ENCODE peak calls at places on chromosome 6, in ten cellular contexts. One of them, this sample, is unnamed. For H3K27me3, the result is how much of the 10 kb centered on the place peaks cover.

GRCh38 chr6:56292505-56293181 is 45.3 kb upstream of the COL21A1 start:
- DNase-seq in spleen: no peak
- DNase-seq in uterus: no peak
- DNase-seq in BJ: no peak
- DNase-seq in CD8-positive, alpha-beta T cell: no peak
- DNase-seq in Caco-2: peak
- DNase-seq in ovary: peak
- DNase-seq in H9: peak
- DNase-seq in RWPE2: no peak
- DNase-seq in neural progenitor cell: peak
- DNase-seq in this sample: peak

GRCh38 chr6:138601128-138601527 is 101.8 kb upstream of the NHSL1 start:
- DNase-seq in spleen: no peak
- DNase-seq in uterus: no peak
- DNase-seq in BJ: no peak
- DNase-seq in CD8-positive, alpha-beta T cell: no peak
- DNase-seq in Caco-2: no peak
- DNase-seq in ovary: no peak
- DNase-seq in H9: no peak
- DNase-seq in RWPE2: no peak
- DNase-seq in neural progenitor cell: no peak
- DNase-seq in this sample: peak

GRCh38 chr6:53300656-53301551 is 47.8 kb downstream of the ELOVL5 start:
- DNase-seq in spleen: peak
- DNase-seq in uterus: no peak
- DNase-seq in BJ: no peak
- DNase-seq in CD8-positive, alpha-beta T cell: peak
- DNase-seq in Caco-2: no peak
- DNase-seq in ovary: no peak
- DNase-seq in H9: no peak
- DNase-seq in RWPE2: no peak
- DNase-seq in neural progenitor cell: no peak
- DNase-seq in this sample: no peak

GRCh38 chr6:146950351-146950835 is 253.8 kb upstream of the STXBP5 start:
- DNase-seq in spleen: no peak
- DNase-seq in uterus: no peak
- DNase-seq in BJ: no peak
- DNase-seq in CD8-positive, alpha-beta T cell: no peak
- DNase-seq in Caco-2: peak
- DNase-seq in ovary: no peak
- DNase-seq in H9: no peak
- DNase-seq in RWPE2: no peak
- DNase-seq in neural progenitor cell: no peak
- DNase-seq in this sample: no peak

GRCh38 chr6:113936093-113936934 is 34.6 kb downstream of the HDAC2 start:
- DNase-seq in spleen: peak
- DNase-seq in uterus: no peak
- DNase-seq in BJ: peak
- DNase-seq in CD8-positive, alpha-beta T cell: no peak
- DNase-seq in Caco-2: peak
- DNase-seq in ovary: no peak
- DNase-seq in H9: no peak
- DNase-seq in RWPE2: no peak
- DNase-seq in neural progenitor cell: peak
- DNase-seq in this sample: peak

GRCh38 chr6:13526718-13527668 is 39.6 kb upstream of the GFOD1 start:
- DNase-seq in spleen: peak
- DNase-seq in uterus: peak
- DNase-seq in BJ: no peak
- DNase-seq in CD8-positive, alpha-beta T cell: peak
- DNase-seq in Caco-2: no peak
- DNase-seq in ovary: peak
- DNase-seq in H9: peak
- DNase-seq in RWPE2: no peak
- DNase-seq in neural progenitor cell: no peak
- DNase-seq in this sample: no peak

GRCh38 chr6:157066781-157067491 is 256.4 kb downstream of the TMEM242 start:
- DNase-seq in spleen: no peak
- DNase-seq in uterus: no peak
- DNase-seq in BJ: no peak
- DNase-seq in CD8-positive, alpha-beta T cell: no peak
- DNase-seq in Caco-2: no peak
- DNase-seq in ovary: no peak
- DNase-seq in H9: no peak
- DNase-seq in RWPE2: no peak
- DNase-seq in neural progenitor cell: no peak
- DNase-seq in this sample: no peak

GRCh38 chr6:52457096-52457495 is 37.0 kb downstream of the EFHC1 start:
- DNase-seq in spleen: no peak
- DNase-seq in uterus: no peak
- DNase-seq in BJ: no peak
- DNase-seq in CD8-positive, alpha-beta T cell: no peak
- DNase-seq in Caco-2: no peak
- DNase-seq in ovary: no peak
- DNase-seq in H9: no peak
- DNase-seq in RWPE2: no peak
- DNase-seq in neural progenitor cell: peak
- DNase-seq in this sample: peak

GRCh38 chr6:144564202-144564601 is 279.1 kb downstream of the UTRN start:
- DNase-seq in spleen: no peak
- DNase-seq in uterus: no peak
- DNase-seq in BJ: no peak
- DNase-seq in CD8-positive, alpha-beta T cell: no peak
- DNase-seq in Caco-2: no peak
- DNase-seq in ovary: no peak
- DNase-seq in H9: no peak
- DNase-seq in RWPE2: no peak
- DNase-seq in neural progenitor cell: no peak
- DNase-seq in this sample: no peak

GRCh38 chr6:122589115-122589514 is 21.1 kb upstream of the PKIB start:
- DNase-seq in spleen: no peak
- DNase-seq in uterus: no peak
- DNase-seq in BJ: no peak
- DNase-seq in CD8-positive, alpha-beta T cell: no peak
- DNase-seq in Caco-2: no peak
- DNase-seq in ovary: no peak
- DNase-seq in H9: no peak
- DNase-seq in RWPE2: no peak
- DNase-seq in neural progenitor cell: no peak
- DNase-seq in this sample: no peak

GRCh38 chr6:105177521-105177920 is 2.3 kb downstream of the POPDC3 start:
- DNase-seq in spleen: no peak
- DNase-seq in uterus: no peak
- DNase-seq in BJ: no peak
- DNase-seq in CD8-positive, alpha-beta T cell: no peak
- DNase-seq in Caco-2: no peak
- DNase-seq in ovary: no peak
- DNase-seq in H9: no peak
- DNase-seq in RWPE2: no peak
- DNase-seq in neural progenitor cell: no peak
- DNase-seq in this sample: no peak

GRCh38 chr6:134551245-134551960 is 233.5 kb upstream of the SGK1 start:
- DNase-seq in spleen: no peak
- DNase-seq in uterus: no peak
- DNase-seq in BJ: peak
- DNase-seq in CD8-positive, alpha-beta T cell: no peak
- DNase-seq in Caco-2: no peak
- DNase-seq in ovary: no peak
- DNase-seq in H9: no peak
- DNase-seq in RWPE2: no peak
- DNase-seq in neural progenitor cell: no peak
- DNase-seq in this sample: no peak

GRCh38 chr6:15330174-15330934 is 84.5 kb downstream of the JARID2 start:
- DNase-seq in spleen: no peak
- DNase-seq in uterus: no peak
- DNase-seq in BJ: no peak
- DNase-seq in CD8-positive, alpha-beta T cell: no peak
- DNase-seq in Caco-2: no peak
- DNase-seq in ovary: no peak
- DNase-seq in H9: no peak
- DNase-seq in RWPE2: no peak
- DNase-seq in neural progenitor cell: no peak
- DNase-seq in this sample: no peak

GRCh38 chr6:5084192-5084786 is 852 bp upstream of the PPP1R3G start:
- DNase-seq in spleen: peak
- DNase-seq in uterus: peak
- DNase-seq in BJ: no peak
- DNase-seq in CD8-positive, alpha-beta T cell: no peak
- DNase-seq in Caco-2: peak
- DNase-seq in ovary: peak
- DNase-seq in H9: no peak
- DNase-seq in RWPE2: no peak
- DNase-seq in neural progenitor cell: peak
- DNase-seq in this sample: peak
- H3K27me3 ChIP-seq in spleen: under half
- H3K27me3 ChIP-seq in uterus: under half
- H3K27me3 ChIP-seq in BJ: under half
- H3K27me3 ChIP-seq in CD8-positive, alpha-beta T cell: under half
- H3K27me3 ChIP-seq in Caco-2: under half
- H3K27me3 ChIP-seq in ovary: under half
- H3K27me3 ChIP-seq in H9: under half
- H3K27me3 ChIP-seq in RWPE2: under half
- H3K27me3 ChIP-seq in neural progenitor cell: half or more
- H3K27me3 ChIP-seq in this sample: under half

GRCh38 chr6:29232725-29233124 is 62.0 kb downstream of the OR2J2 start:
- DNase-seq in spleen: no peak
- DNase-seq in uterus: no peak
- DNase-seq in BJ: no peak
- DNase-seq in CD8-positive, alpha-beta T cell: no peak
- DNase-seq in Caco-2: peak
- DNase-seq in ovary: no peak
- DNase-seq in H9: no peak
- DNase-seq in RWPE2: no peak
- DNase-seq in neural progenitor cell: no peak
- DNase-seq in this sample: no peak

GRCh38 chr6:29230666-29231065 is 60.0 kb downstream of the OR2J2 start:
- DNase-seq in spleen: no peak
- DNase-seq in uterus: no peak
- DNase-seq in BJ: no peak
- DNase-seq in CD8-positive, alpha-beta T cell: no peak
- DNase-seq in Caco-2: no peak
- DNase-seq in ovary: no peak
- DNase-seq in H9: no peak
- DNase-seq in RWPE2: no peak
- DNase-seq in neural progenitor cell: no peak
- DNase-seq in this sample: no peak

DNA sequence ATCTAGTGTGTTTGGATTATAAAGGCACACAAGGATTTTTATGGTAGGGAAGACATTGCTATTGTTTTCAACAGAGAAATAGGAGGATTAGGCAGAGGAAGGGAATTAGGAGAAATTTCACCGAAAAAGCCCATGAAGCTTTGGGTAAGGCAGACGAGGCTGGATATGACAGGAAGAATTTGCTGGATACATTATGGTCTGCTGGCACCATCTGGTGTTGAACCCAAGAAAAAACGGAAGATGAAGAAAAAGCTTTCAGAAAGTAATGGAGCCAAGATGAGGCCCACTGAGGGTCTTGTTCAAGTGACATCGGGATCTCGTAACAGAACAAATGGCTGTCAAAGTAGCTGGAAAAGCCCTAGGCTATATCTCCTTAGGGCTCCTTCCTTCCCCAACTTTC is 56.5 kb downstream of the OR2J2 start:
- DNase-seq in spleen: no peak
- DNase-seq in uterus: no peak
- DNase-seq in BJ: no peak
- DNase-seq in CD8-positive, alpha-beta T cell: no peak
- DNase-seq in Caco-2: no peak
- DNase-seq in ovary: no peak
- DNase-seq in H9: no peak
- DNase-seq in RWPE2: no peak
- DNase-seq in neural progenitor cell: no peak
- DNase-seq in this sample: no peak
- H3K27me3 ChIP-seq in spleen: under half
- H3K27me3 ChIP-seq in uterus: under half
- H3K27me3 ChIP-seq in BJ: under half
- H3K27me3 ChIP-seq in CD8-positive, alpha-beta T cell: under half
- H3K27me3 ChIP-seq in Caco-2: under half
- H3K27me3 ChIP-seq in ovary: under half
- H3K27me3 ChIP-seq in H9: under half
- H3K27me3 ChIP-seq in RWPE2: under half
- H3K27me3 ChIP-seq in neural progenitor cell: under half
- H3K27me3 ChIP-seq in this sample: under half

DNA sequence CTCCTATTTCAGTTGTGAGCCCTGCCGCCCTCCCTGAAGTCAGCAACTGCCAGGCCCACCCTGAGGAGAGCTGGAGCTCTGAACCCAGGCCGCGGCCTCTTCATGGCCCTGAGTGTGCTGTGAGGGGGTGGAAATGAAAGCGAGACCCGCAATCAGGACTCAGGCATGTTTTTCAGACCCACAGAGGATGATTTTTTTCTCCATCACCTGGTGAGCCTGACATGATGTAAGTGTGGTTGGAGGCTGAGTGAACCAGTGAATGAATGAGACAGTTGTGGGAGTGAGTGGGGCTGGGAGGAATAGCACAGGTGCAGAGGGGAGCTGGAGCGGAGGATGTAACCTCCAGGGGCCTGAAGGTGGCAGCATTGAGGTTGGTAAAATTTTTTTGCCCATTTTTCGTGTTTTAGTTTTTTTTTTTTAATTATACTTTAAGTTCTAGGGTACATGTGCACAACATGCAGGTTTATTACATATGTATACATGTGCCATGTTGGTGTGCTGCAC is 18.3 kb downstream of the RAET1L start:
- DNase-seq in spleen: peak
- DNase-seq in uterus: no peak
- DNase-seq in BJ: no peak
- DNase-seq in CD8-positive, alpha-beta T cell: peak
- DNase-seq in Caco-2: peak
- DNase-seq in ovary: peak
- DNase-seq in H9: no peak
- DNase-seq in RWPE2: no peak
- DNase-seq in neural progenitor cell: peak
- DNase-seq in this sample: peak
- H3K27me3 ChIP-seq in spleen: under half
- H3K27me3 ChIP-seq in uterus: under half
- H3K27me3 ChIP-seq in BJ: under half
- H3K27me3 ChIP-seq in CD8-positive, alpha-beta T cell: under half
- H3K27me3 ChIP-seq in Caco-2: under half
- H3K27me3 ChIP-seq in ovary: under half
- H3K27me3 ChIP-seq in H9: under half
- H3K27me3 ChIP-seq in RWPE2: under half
- H3K27me3 ChIP-seq in neural progenitor cell: half or more
- H3K27me3 ChIP-seq in this sample: under half

DNA sequence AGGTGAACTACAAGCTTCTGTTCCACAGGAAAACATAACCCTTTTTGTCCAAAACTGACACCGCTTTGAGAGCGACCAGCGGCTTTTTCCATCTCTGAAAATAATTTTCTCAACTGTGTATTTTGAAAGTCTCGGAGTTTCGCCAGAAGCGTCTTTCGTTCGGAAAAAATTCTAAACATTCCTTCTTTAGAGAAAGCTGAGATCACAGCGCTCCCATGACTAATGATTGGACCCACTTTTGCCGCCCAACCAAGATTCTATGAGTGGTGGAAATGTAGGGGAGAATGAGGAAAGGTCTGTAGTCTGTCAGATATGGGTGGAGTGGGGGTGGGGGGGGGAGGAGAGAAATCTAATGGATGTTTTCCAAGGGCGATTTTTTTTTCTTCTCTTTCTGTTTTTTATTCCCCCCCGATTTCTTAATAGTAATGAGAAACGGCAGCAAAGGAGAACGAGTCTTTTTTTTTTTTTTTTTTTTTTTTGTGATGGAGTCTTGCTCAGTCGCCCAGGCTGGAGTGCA is 189.3 kb downstream of the TRIM27 start:
- DNase-seq in spleen: no peak
- DNase-seq in uterus: no peak
- DNase-seq in BJ: no peak
- DNase-seq in CD8-positive, alpha-beta T cell: no peak
- DNase-seq in Caco-2: no peak
- DNase-seq in ovary: no peak
- DNase-seq in H9: no peak
- DNase-seq in RWPE2: no peak
- DNase-seq in neural progenitor cell: no peak
- DNase-seq in this sample: no peak
- H3K27me3 ChIP-seq in spleen: half or more
- H3K27me3 ChIP-seq in uterus: under half
- H3K27me3 ChIP-seq in BJ: under half
- H3K27me3 ChIP-seq in CD8-positive, alpha-beta T cell: under half
- H3K27me3 ChIP-seq in Caco-2: under half
- H3K27me3 ChIP-seq in ovary: under half
- H3K27me3 ChIP-seq in H9: under half
- H3K27me3 ChIP-seq in RWPE2: half or more
- H3K27me3 ChIP-seq in neural progenitor cell: half or more
- H3K27me3 ChIP-seq in this sample: under half

This sample was measured in HAP-1.